ENCODE peak calls at places on chromosomes 2 and 18, in eight cellular contexts. T, U, P, H, A, D, B and F are unnamed samples.
A peak's percentile ranks its signal among the peaks of the same experiment; 100 is the strongest.

GRCh38 chr2:170652637-170653417 is 62.3 kb upstream of the SP5 start:
- DNase-seq in T (no peak), U (no peak), P (no peak), H (no peak), A (no peak), D (no peak), B (no peak), F (no peak)

GRCh38 chr18:79429785-79430281 is 34.1 kb downstream of the NFATC1 start:
- DNase-seq in T (no peak), U (no peak), P (no peak), H (no peak), A (no peak), D (no peak), B (no peak), F (no peak)

GRCh38 chr2:134299334-134299733 is 45.5 kb downstream of the MGAT5 start:
- DNase-seq in T (no peak), U (no peak), P (no peak), H (no peak), A (no peak), D (no peak), B (no peak), F (no peak)

GRCh38 chr2:221779614-221780067 is 207.5 kb upstream of the EPHA4 start:
- DNase-seq in T (peak; percentile 4), U (no peak), P (no peak), H (no peak), A (no peak), D (peak; percentile 73), B (no peak), F (no peak)

GRCh38 chr18:13811993-13812392 is 12.0 kb upstream of the MC5R start:
- DNase-seq in T (no peak), U (no peak), P (no peak), H (no peak), A (no peak), D (no peak), B (no peak), F (no peak)

GRCh38 chr2:201483337-201483736 is 31.8 kb downstream of the STRADB start:
- DNase-seq in T (no peak), U (no peak), P (no peak), H (no peak), A (no peak), D (no peak), B (no peak), F (no peak)

GRCh38 chr2:65974067-65974723 is 460.7 kb upstream of the MEIS1 start:
- DNase-seq in T (no peak), U (no peak), P (no peak), H (peak; percentile 19), A (no peak), D (no peak), B (no peak), F (no peak)

GRCh38 chr2:236112466-236112865 is 55.7 kb downstream of the GBX2 start:
- DNase-seq in T (no peak), U (no peak), P (no peak), H (no peak), A (no peak), D (no peak), B (no peak), F (no peak)

GRCh38 chr2:108605947-108606346 is 71.7 kb downstream of the LIMS1 start:
- DNase-seq in T (no peak), U (no peak), P (no peak), H (no peak), A (no peak), D (no peak), B (no peak), F (no peak)

GRCh38 chr2:157413342-157414035 is 30.4 kb downstream of the CYTIP start:
- DNase-seq in T (no peak), U (peak; percentile 72), P (peak; percentile 71), H (no peak), A (peak; percentile 27), D (no peak), B (peak; percentile 58), F (no peak)

GRCh38 chr2:188909036-188909435 is 65.1 kb upstream of the COL3A1 start:
- DNase-seq in T (no peak), U (no peak), P (no peak), H (no peak), A (no peak), D (peak; percentile 21), B (no peak), F (no peak)

GRCh38 chr2:174438146-174438886 is 42.8 kb downstream of the SCRN3 start:
- DNase-seq in T (no peak), U (no peak), P (no peak), H (no peak), A (no peak), D (no peak), B (no peak), F (no peak)

GRCh38 chr2:29459445-29460179 is 344.4 kb downstream of the CLIP4 start:
- DNase-seq in T (peak; percentile 47), U (no peak), P (no peak), H (no peak), A (no peak), D (peak; percentile 80), B (no peak), F (peak; percentile 40)

GRCh38 chr18:13441731-13442130 is 223.2 kb downstream of the LDLRAD4 start:
- DNase-seq in T (no peak), U (no peak), P (no peak), H (no peak), A (no peak), D (no peak), B (no peak), F (no peak)

GRCh38 chr2:27370816-27371620 is 602 bp downstream of the SNX17 start:
- DNase-seq in T (no peak), U (peak; percentile 29), P (peak; percentile 38), H (no peak), A (no peak), D (peak; percentile 56), B (peak; percentile 45), F (no peak)

GRCh38 chr2:235940330-235940729 is 227.9 kb downstream of the GBX2 start:
- DNase-seq in T (peak; percentile 66), U (no peak), P (no peak), H (no peak), A (no peak), D (peak; percentile 81), B (no peak), F (peak; percentile 34)

GRCh38 chr2:212979799-212980198 is 171.6 kb downstream of the IKZF2 start:
- DNase-seq in T (no peak), U (no peak), P (no peak), H (no peak), A (no peak), D (no peak), B (no peak), F (no peak)

GRCh38 chr2:121505005-121505404 is 25.7 kb upstream of the RNU4ATAC start:
- DNase-seq in T (peak; percentile 40), U (no peak), P (no peak), H (no peak), A (no peak), D (peak; percentile 80), B (no peak), F (no peak)